ENCODE peak calls at places on chromosome 20, in four cellular contexts. One of them, this sample, is unnamed.

GRCh38 chr20:7790189-7790588 is 150.1 kb downstream of the HAO1 start:
- DNase-seq in colonic mucosa: no peak
- DNase-seq in GM12878: no peak
- DNase-seq in mesendoderm: no peak
- DNase-seq in this sample: no peak

GRCh38 chr20:44719841-44720240 is 4.7 kb downstream of the CCN5 start:
- DNase-seq in colonic mucosa: no peak
- DNase-seq in GM12878: no peak
- DNase-seq in mesendoderm: no peak
- DNase-seq in this sample: no peak

GRCh38 chr20:9306521-9306920 is 207.9 kb upstream of the LAMP5 start:
- DNase-seq in mesendoderm: peak
- DNase-seq in colonic mucosa: no peak
- DNase-seq in GM12878: no peak
- DNase-seq in this sample: no peak

GRCh38 chr20:9112541-9113515 is 43.9 kb downstream of the PLCB4 start:
- DNase-seq in colonic mucosa: no peak
- DNase-seq in mesendoderm: no peak
- DNase-seq in GM12878: no peak
- DNase-seq in this sample: peak

GRCh38 chr20:48653706-48654051 is 174.1 kb downstream of the PREX1 start:
- DNase-seq in GM12878: no peak
- DNase-seq in colonic mucosa: no peak
- DNase-seq in mesendoderm: no peak
- DNase-seq in this sample: no peak

GRCh38 chr20:49308875-49309274 is 31.0 kb upstream of the ZNFX1 start:
- DNase-seq in GM12878: no peak
- DNase-seq in mesendoderm: no peak
- DNase-seq in colonic mucosa: no peak
- DNase-seq in this sample: no peak

GRCh38 chr20:2879148-2879547 is 5.9 kb downstream of the PTPRA start:
- DNase-seq in mesendoderm: no peak
- DNase-seq in GM12878: no peak
- DNase-seq in colonic mucosa: no peak
- DNase-seq in this sample: no peak

GRCh38 chr20:57089701-57090144 is 176.7 kb downstream of the BMP7 start:
- DNase-seq in colonic mucosa: peak
- DNase-seq in GM12878: no peak
- DNase-seq in mesendoderm: peak
- DNase-seq in this sample: no peak

GRCh38 chr20:8267009-8267408 is 134.9 kb downstream of the PLCB1 start:
- DNase-seq in colonic mucosa: no peak
- DNase-seq in GM12878: no peak
- DNase-seq in mesendoderm: no peak
- DNase-seq in this sample: no peak

GRCh38 chr20:20425785-20426471 is 58.0 kb downstream of the INSM1 start:
- DNase-seq in mesendoderm: no peak
- DNase-seq in colonic mucosa: no peak
- DNase-seq in GM12878: no peak
- DNase-seq in this sample: no peak

GRCh38 chr20:3797592-3798404 is 1.7 kb downstream of the CDC25B start:
- DNase-seq in GM12878: no peak
- DNase-seq in colonic mucosa: no peak
- DNase-seq in mesendoderm: no peak
- DNase-seq in this sample: no peak

GRCh38 chr20:20241966-20242365 is 125.9 kb upstream of the INSM1 start:
- DNase-seq in colonic mucosa: no peak
- DNase-seq in mesendoderm: no peak
- DNase-seq in GM12878: no peak
- DNase-seq in this sample: no peak

GRCh38 chr20:54134445-54135220 is 39.2 kb downstream of the CYP24A1 start:
- DNase-seq in GM12878: no peak
- DNase-seq in mesendoderm: no peak
- DNase-seq in colonic mucosa: no peak
- DNase-seq in this sample: no peak

GRCh38 chr20:22745194-22745500 is 160.8 kb upstream of the FOXA2 start:
- DNase-seq in mesendoderm: no peak
- DNase-seq in colonic mucosa: no peak
- DNase-seq in GM12878: no peak
- DNase-seq in this sample: no peak

GRCh38 chr20:45104786-45105185 is 3.9 kb upstream of the KCNS1 start:
- DNase-seq in colonic mucosa: no peak
- DNase-seq in GM12878: no peak
- DNase-seq in mesendoderm: no peak
- DNase-seq in this sample: no peak

GRCh38 chr20:3312940-3313656 is 74.1 kb upstream of the SLC4A11 start:
- DNase-seq in colonic mucosa: no peak
- DNase-seq in GM12878: no peak
- DNase-seq in mesendoderm: peak
- DNase-seq in this sample: peak

GRCh38 chr20:44598413-44599290 is 16.3 kb downstream of the PKIG start:
- DNase-seq in GM12878: no peak
- DNase-seq in colonic mucosa: no peak
- DNase-seq in mesendoderm: peak
- DNase-seq in this sample: no peak

GRCh38 chr20:57231951-57232428 is 34.5 kb downstream of the BMP7 start:
- DNase-seq in mesendoderm: peak
- DNase-seq in GM12878: no peak
- DNase-seq in colonic mucosa: no peak
- DNase-seq in this sample: no peak

GRCh38 chr20:7770578-7770977 is 169.7 kb downstream of the HAO1 start:
- DNase-seq in mesendoderm: no peak
- DNase-seq in colonic mucosa: no peak
- DNase-seq in GM12878: peak
- DNase-seq in this sample: no peak

GRCh38 chr20:24681634-24682495 is 212.4 kb downstream of the SYNDIG1 start:
- DNase-seq in mesendoderm: no peak
- DNase-seq in GM12878: no peak
- DNase-seq in colonic mucosa: no peak
- DNase-seq in this sample: no peak

GRCh38 chr20:23257848-23258746 is 92.5 kb upstream of the NXT1 start:
- DNase-seq in GM12878: no peak
- DNase-seq in colonic mucosa: no peak
- DNase-seq in mesendoderm: peak
- DNase-seq in this sample: peak

GRCh38 chr20:43170771-43171170 is 18.9 kb downstream of the PTPRT start:
- DNase-seq in colonic mucosa: no peak
- DNase-seq in mesendoderm: no peak
- DNase-seq in GM12878: no peak
- DNase-seq in this sample: no peak

GRCh38 chr20:23103284-23104018 is 17.3 kb upstream of the CD93 start:
- DNase-seq in colonic mucosa: no peak
- DNase-seq in GM12878: no peak
- DNase-seq in mesendoderm: no peak
- DNase-seq in this sample: no peak

GRCh38 chr20:40668449-40669228 is 20.4 kb downstream of the MAFB start:
- DNase-seq in GM12878: no peak
- DNase-seq in colonic mucosa: no peak
- DNase-seq in mesendoderm: no peak
- DNase-seq in this sample: no peak

GRCh38 chr20:18272451-18272850 is 15.9 kb upstream of the ZNF133 start:
- DNase-seq in GM12878: no peak
- DNase-seq in mesendoderm: peak
- DNase-seq in colonic mucosa: no peak
- DNase-seq in this sample: no peak

GRCh38 chr20:63572071-63572787 is 1.8 kb downstream of the HELZ2 start:
- DNase-seq in mesendoderm: no peak
- DNase-seq in GM12878: no peak
- DNase-seq in colonic mucosa: no peak
- DNase-seq in this sample: no peak

GRCh38 chr20:63574156-63574828 is at the start of gene HELZ2:
- DNase-seq in colonic mucosa: peak
- DNase-seq in GM12878: no peak
- DNase-seq in mesendoderm: peak
- DNase-seq in this sample: no peak

GRCh38 chr20:63574829-63575720 is 1.0 kb upstream of the HELZ2 start:
- DNase-seq in mesendoderm: no peak
- DNase-seq in GM12878: no peak
- DNase-seq in colonic mucosa: no peak
- DNase-seq in this sample: no peak

GRCh38 chr20:63573739-63574131 is 304 bp downstream of the HELZ2 start:
- DNase-seq in GM12878: no peak
- DNase-seq in mesendoderm: no peak
- DNase-seq in colonic mucosa: no peak
- DNase-seq in this sample: no peak

GRCh38 chr20:63572788-63573738 is 976 bp downstream of the HELZ2 start:
- DNase-seq in mesendoderm: peak
- DNase-seq in colonic mucosa: no peak
- DNase-seq in GM12878: no peak
- DNase-seq in this sample: no peak
- H3K9ac ChIP-seq in mesendoderm: peak
- H3K9ac ChIP-seq in colonic mucosa: peak
- H3K9ac ChIP-seq in GM12878: peak
- H3K9ac ChIP-seq in this sample: peak

GRCh38 chr20:38043512-38044300 is 10.2 kb downstream of the RPRD1B start:
- DNase-seq in colonic mucosa: no peak
- DNase-seq in GM12878: no peak
- DNase-seq in mesendoderm: peak
- DNase-seq in this sample: no peak
- H3K27ac ChIP-seq in colonic mucosa: no peak
- H3K27ac ChIP-seq in GM12878: no peak
- H3K27ac ChIP-seq in mesendoderm: no peak
- H3K27ac ChIP-seq in this sample: no peak

DNA sequence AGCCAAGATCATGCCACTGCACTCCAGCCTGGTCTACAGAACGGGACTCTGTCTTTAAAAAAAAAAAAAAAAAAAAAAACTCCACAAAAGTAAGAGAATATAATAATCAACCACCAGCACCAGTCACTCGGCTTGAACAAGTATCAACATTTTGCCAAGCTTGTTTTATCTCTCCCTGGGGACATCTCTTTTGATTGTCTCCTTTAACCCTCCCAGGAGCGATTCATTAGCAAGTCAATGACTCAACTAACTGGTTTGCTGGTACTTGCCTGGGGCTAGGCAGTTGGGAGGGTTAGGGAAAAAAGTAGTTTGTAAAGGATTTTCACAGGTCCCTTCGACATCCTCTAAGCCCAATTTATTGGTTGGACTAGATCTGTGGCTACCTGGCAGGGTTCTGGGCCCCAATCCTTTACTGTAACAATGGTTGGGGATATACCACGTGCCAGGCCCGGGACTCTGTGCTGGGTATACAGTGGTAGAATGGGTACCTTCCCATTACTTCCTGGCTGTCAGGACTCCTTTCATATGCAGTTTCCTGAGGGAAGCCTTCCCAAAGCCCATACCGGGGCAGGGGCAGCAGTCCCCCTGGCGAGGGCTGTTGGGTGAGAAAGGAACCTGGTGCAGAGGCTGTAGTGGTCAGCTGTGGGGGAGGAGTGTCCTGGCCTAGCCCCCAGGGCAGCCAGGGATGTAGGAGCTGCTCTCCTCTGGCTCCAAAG is 12.2 kb downstream of the TGIF2 start:
- DNase-seq in mesendoderm: peak
- DNase-seq in colonic mucosa: no peak
- DNase-seq in GM12878: no peak
- DNase-seq in this sample: peak
- H3K9ac ChIP-seq in mesendoderm: peak
- H3K9ac ChIP-seq in colonic mucosa: no peak
- H3K9ac ChIP-seq in GM12878: no peak
- H3K9ac ChIP-seq in this sample: no peak

GRCh38 chr20:62246431-62246830 is 8.1 kb downstream of the OSBPL2 start:
- DNase-seq in GM12878: no peak
- DNase-seq in colonic mucosa: no peak
- DNase-seq in mesendoderm: no peak
- DNase-seq in this sample: no peak
- H3K27ac ChIP-seq in GM12878: no peak
- H3K27ac ChIP-seq in colonic mucosa: no peak
- H3K27ac ChIP-seq in mesendoderm: no peak
- H3K27ac ChIP-seq in this sample: no peak

GRCh38 chr20:59412896-59413295 is 112.5 kb downstream of the EDN3 start:
- DNase-seq in GM12878: no peak
- DNase-seq in colonic mucosa: no peak
- DNase-seq in mesendoderm: peak
- DNase-seq in this sample: no peak
- H3K9ac ChIP-seq in GM12878: no peak
- H3K9ac ChIP-seq in colonic mucosa: no peak
- H3K9ac ChIP-seq in mesendoderm: no peak
- H3K9ac ChIP-seq in this sample: no peak

DNA sequence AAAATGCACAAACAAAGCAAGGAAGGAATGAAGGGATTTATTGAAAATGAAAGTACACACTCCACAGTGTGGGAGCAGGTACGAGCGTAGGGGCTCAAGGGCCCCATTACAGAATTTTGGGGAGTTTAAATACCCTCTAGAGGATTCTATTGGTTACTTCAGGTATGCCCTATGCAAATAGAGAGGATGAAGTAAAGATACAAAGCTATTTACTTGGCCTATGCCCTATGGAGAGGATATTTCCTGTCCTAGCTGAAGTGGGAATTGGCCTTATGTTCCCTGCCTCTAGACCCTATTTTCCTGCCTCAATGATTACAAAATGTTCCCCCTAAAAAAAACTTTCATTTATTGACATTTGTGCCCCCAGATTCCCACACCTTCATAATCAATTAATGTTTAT is 59.7 kb upstream of the ASIP start:
- DNase-seq in mesendoderm: no peak
- DNase-seq in colonic mucosa: no peak
- DNase-seq in GM12878: no peak
- DNase-seq in this sample: no peak
- H3K27ac ChIP-seq in mesendoderm: no peak
- H3K27ac ChIP-seq in colonic mucosa: no peak
- H3K27ac ChIP-seq in GM12878: no peak
- H3K27ac ChIP-seq in this sample: no peak

DNA sequence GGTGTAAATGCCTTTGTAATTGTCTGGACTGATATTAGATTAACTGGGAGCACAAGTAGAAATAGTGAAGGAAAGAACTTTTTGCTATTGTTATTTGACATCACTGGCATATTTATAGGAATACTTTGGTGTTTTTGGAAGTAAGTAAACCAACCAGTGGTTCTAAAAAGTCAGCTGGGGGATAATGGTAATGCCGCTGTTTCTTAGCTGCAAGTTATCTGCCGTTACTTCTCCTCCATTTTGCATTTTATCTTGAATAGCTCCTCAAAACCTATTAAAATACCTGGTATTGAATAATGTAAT is 3.8 kb downstream of the PTPN1 start:
- DNase-seq in GM12878: no peak
- DNase-seq in mesendoderm: no peak
- DNase-seq in colonic mucosa: no peak
- DNase-seq in this sample: no peak
- H3K9ac ChIP-seq in GM12878: peak
- H3K9ac ChIP-seq in mesendoderm: no peak
- H3K9ac ChIP-seq in colonic mucosa: no peak
- H3K9ac ChIP-seq in this sample: no peak

This sample was measured in SK-N-MC.